ENCODE peak calls at places on chromosomes 1 and 21, in seven cellular contexts. V is islet precursor cell, L is GM23248, S is activated T-cell treated with anti-CD3 and anti-CD28 coated beads for 24 hours, Y is chondrocyte, F is left lung, B is heart left ventricle. J is an unnamed sample.

GRCh38 chr21:29335720-29336119 is 37.0 kb downstream of the BACH1 start:
- DNase-seq in L (peak), B (no peak), F (no peak), Y (no peak), S (no peak), V (no peak), J (no peak)

GRCh38 chr1:189405419-189405818 is 1072.2 kb downstream of the BRINP3 start:
- DNase-seq in V (no peak), L (no peak), F (no peak), Y (no peak), S (no peak), B (no peak), J (no peak)

GRCh38 chr1:151547119-151547899 is 7.2 kb downstream of the TUFT1 start:
- DNase-seq in B (peak), S (no peak), Y (no peak), V (peak), F (no peak), L (peak), J (no peak)

GRCh38 chr1:40978886-40979240 is 633 bp upstream of the CTPS1 start:
- DNase-seq in V (no peak), S (no peak), F (no peak), Y (no peak), B (no peak), L (no peak), J (no peak)

GRCh38 chr21:45874716-45875415 is 106.7 kb upstream of the COL6A1 start:
- DNase-seq in L (peak), V (peak), S (no peak), Y (peak), B (no peak), F (peak), J (no peak)

GRCh38 chr1:159429074-159429861 is 2.7 kb upstream of the OR10J4 start:
- DNase-seq in V (no peak), B (no peak), Y (no peak), F (no peak), L (peak), S (no peak), J (no peak)

GRCh38 chr21:43631411-43632107 is 27.7 kb downstream of the HSF2BP start:
- DNase-seq in F (no peak), B (no peak), Y (no peak), L (no peak), S (no peak), V (no peak), J (no peak)

GRCh38 chr1:41776896-41777431 is 141.8 kb downstream of the HIVEP3 start:
- DNase-seq in Y (no peak), B (no peak), F (no peak), L (no peak), V (no peak), S (no peak), J (peak)

GRCh38 chr1:50423670-50424000 is 392 bp upstream of the DMRTA2 start:
- DNase-seq in F (peak), B (no peak), Y (no peak), L (peak), S (no peak), V (no peak), J (no peak)

GRCh38 chr1:7175507-7175906 is 390.3 kb downstream of the CAMTA1 start:
- DNase-seq in S (no peak), B (no peak), L (no peak), Y (no peak), V (no peak), F (no peak), J (no peak)

GRCh38 chr1:64915381-64916274 is 50.7 kb downstream of the JAK1 start:
- DNase-seq in Y (no peak), S (no peak), B (no peak), V (peak), F (no peak), L (peak), J (no peak)

GRCh38 chr21:38990424-38990794 is 184.7 kb downstream of the ETS2 start:
- DNase-seq in L (no peak), F (no peak), V (peak), S (no peak), Y (no peak), B (no peak), J (no peak)

GRCh38 chr1:8239039-8239305 is 78.9 kb upstream of the SLC45A1 start:
- DNase-seq in F (no peak), Y (no peak), B (no peak), V (peak), L (peak), S (no peak), J (no peak)

GRCh38 chr1:196393742-196394141 is 214.5 kb downstream of the KCNT2 start:
- DNase-seq in L (peak), S (no peak), B (peak), F (no peak), V (no peak), Y (no peak), J (no peak)

GRCh38 chr1:172813330-172813729 is 154.4 kb downstream of the FASLG start:
- DNase-seq in L (no peak), Y (no peak), B (no peak), S (no peak), V (no peak), F (no peak), J (no peak)